ENCODE peak calls at places on chromosomes 1 and 21, in five cellular contexts. One of them, this sample, is unnamed.

GRCh38 chr1:155892801-155893200 is 18.3 kb downstream of the RIT1 start:
- DNase-seq in HCT116: peak
- DNase-seq in stimulated activated CD8-positive, alpha-beta memory T cell treated with anti-CD3 and anti-CD28 coated beads, Interleukin-7, amount 100 ng/mL, for 1 hour: no peak
- DNase-seq in mammary epithelial cell: peak
- DNase-seq in retina: no peak
- DNase-seq in this sample: no peak

GRCh38 chr1:206958154-206958553 is 11.9 kb upstream of the PIGR start:
- DNase-seq in HCT116: no peak
- DNase-seq in stimulated activated CD8-positive, alpha-beta memory T cell treated with anti-CD3 and anti-CD28 coated beads, Interleukin-7, amount 100 ng/mL, for 1 hour: no peak
- DNase-seq in mammary epithelial cell: no peak
- DNase-seq in retina: no peak
- DNase-seq in this sample: no peak

GRCh38 chr1:102595106-102595505 is 513.2 kb downstream of the COL11A1 start:
- DNase-seq in HCT116: no peak
- DNase-seq in stimulated activated CD8-positive, alpha-beta memory T cell treated with anti-CD3 and anti-CD28 coated beads, Interleukin-7, amount 100 ng/mL, for 1 hour: no peak
- DNase-seq in mammary epithelial cell: no peak
- DNase-seq in retina: no peak
- DNase-seq in this sample: no peak

GRCh38 chr1:82086739-82087138 is 286.0 kb downstream of the ADGRL2 start:
- DNase-seq in HCT116: no peak
- DNase-seq in stimulated activated CD8-positive, alpha-beta memory T cell treated with anti-CD3 and anti-CD28 coated beads, Interleukin-7, amount 100 ng/mL, for 1 hour: no peak
- DNase-seq in mammary epithelial cell: peak
- DNase-seq in retina: no peak
- DNase-seq in this sample: no peak

GRCh38 chr1:180080439-180080838 is 74.2 kb upstream of the QSOX1 start:
- DNase-seq in HCT116: peak
- DNase-seq in stimulated activated CD8-positive, alpha-beta memory T cell treated with anti-CD3 and anti-CD28 coated beads, Interleukin-7, amount 100 ng/mL, for 1 hour: no peak
- DNase-seq in mammary epithelial cell: peak
- DNase-seq in retina: no peak
- DNase-seq in this sample: no peak

GRCh38 chr1:223011230-223011856 is 131.7 kb downstream of the TLR5 start:
- DNase-seq in HCT116: no peak
- DNase-seq in stimulated activated CD8-positive, alpha-beta memory T cell treated with anti-CD3 and anti-CD28 coated beads, Interleukin-7, amount 100 ng/mL, for 1 hour: no peak
- DNase-seq in mammary epithelial cell: peak
- DNase-seq in retina: peak
- DNase-seq in this sample: no peak

GRCh38 chr1:84583648-84584047 is 9.4 kb upstream of the CTBS start:
- DNase-seq in HCT116: no peak
- DNase-seq in stimulated activated CD8-positive, alpha-beta memory T cell treated with anti-CD3 and anti-CD28 coated beads, Interleukin-7, amount 100 ng/mL, for 1 hour: no peak
- DNase-seq in mammary epithelial cell: no peak
- DNase-seq in retina: peak
- DNase-seq in this sample: no peak

GRCh38 chr21:42063578-42064521 is 7.3 kb upstream of the UMODL1 start:
- DNase-seq in HCT116: no peak
- DNase-seq in stimulated activated CD8-positive, alpha-beta memory T cell treated with anti-CD3 and anti-CD28 coated beads, Interleukin-7, amount 100 ng/mL, for 1 hour: peak
- DNase-seq in mammary epithelial cell: peak
- DNase-seq in retina: no peak
- DNase-seq in this sample: no peak

GRCh38 chr1:210464519-210465039 is 135.9 kb downstream of the HHAT start:
- DNase-seq in HCT116: no peak
- DNase-seq in stimulated activated CD8-positive, alpha-beta memory T cell treated with anti-CD3 and anti-CD28 coated beads, Interleukin-7, amount 100 ng/mL, for 1 hour: no peak
- DNase-seq in mammary epithelial cell: peak
- DNase-seq in retina: no peak
- DNase-seq in this sample: no peak

GRCh38 chr1:206635983-206636354 is 633 bp downstream of the DYRK3 start:
- DNase-seq in HCT116: no peak
- DNase-seq in stimulated activated CD8-positive, alpha-beta memory T cell treated with anti-CD3 and anti-CD28 coated beads, Interleukin-7, amount 100 ng/mL, for 1 hour: no peak
- DNase-seq in mammary epithelial cell: peak
- DNase-seq in retina: peak
- DNase-seq in this sample: no peak

GRCh38 chr1:201898240-201898894 is 9.7 kb downstream of the SHISA4 start:
- DNase-seq in HCT116: no peak
- DNase-seq in stimulated activated CD8-positive, alpha-beta memory T cell treated with anti-CD3 and anti-CD28 coated beads, Interleukin-7, amount 100 ng/mL, for 1 hour: no peak
- DNase-seq in mammary epithelial cell: no peak
- DNase-seq in retina: no peak
- DNase-seq in this sample: no peak

GRCh38 chr1:26351591-26352337 is 2.2 kb downstream of the CRYBG2 start:
- DNase-seq in HCT116: peak
- DNase-seq in stimulated activated CD8-positive, alpha-beta memory T cell treated with anti-CD3 and anti-CD28 coated beads, Interleukin-7, amount 100 ng/mL, for 1 hour: no peak
- DNase-seq in mammary epithelial cell: peak
- DNase-seq in retina: no peak
- DNase-seq in this sample: no peak

GRCh38 chr1:182054698-182055326 is 6.7 kb downstream of the ZNF648 start:
- DNase-seq in HCT116: peak
- DNase-seq in stimulated activated CD8-positive, alpha-beta memory T cell treated with anti-CD3 and anti-CD28 coated beads, Interleukin-7, amount 100 ng/mL, for 1 hour: peak
- DNase-seq in mammary epithelial cell: peak
- DNase-seq in retina: no peak
- DNase-seq in this sample: no peak

GRCh38 chr1:193115629-193116227 is 6.1 kb upstream of the CDC73 start:
- DNase-seq in HCT116: peak
- DNase-seq in stimulated activated CD8-positive, alpha-beta memory T cell treated with anti-CD3 and anti-CD28 coated beads, Interleukin-7, amount 100 ng/mL, for 1 hour: no peak
- DNase-seq in mammary epithelial cell: peak
- DNase-seq in retina: no peak
- DNase-seq in this sample: no peak

GRCh38 chr1:59432531-59433439 is 135.9 kb downstream of the FGGY start:
- DNase-seq in HCT116: no peak
- DNase-seq in stimulated activated CD8-positive, alpha-beta memory T cell treated with anti-CD3 and anti-CD28 coated beads, Interleukin-7, amount 100 ng/mL, for 1 hour: no peak
- DNase-seq in mammary epithelial cell: no peak
- DNase-seq in retina: no peak
- DNase-seq in this sample: no peak

GRCh38 chr1:84888753-84889152 is 4.3 kb downstream of the LPAR3 start:
- DNase-seq in HCT116: no peak
- DNase-seq in stimulated activated CD8-positive, alpha-beta memory T cell treated with anti-CD3 and anti-CD28 coated beads, Interleukin-7, amount 100 ng/mL, for 1 hour: no peak
- DNase-seq in mammary epithelial cell: no peak
- DNase-seq in retina: no peak
- DNase-seq in this sample: no peak

GRCh38 chr1:219000606-219001005 is 173.1 kb upstream of the LYPLAL1 start:
- DNase-seq in HCT116: no peak
- DNase-seq in stimulated activated CD8-positive, alpha-beta memory T cell treated with anti-CD3 and anti-CD28 coated beads, Interleukin-7, amount 100 ng/mL, for 1 hour: no peak
- DNase-seq in mammary epithelial cell: no peak
- DNase-seq in retina: no peak
- DNase-seq in this sample: no peak

This sample was measured in iPS DF 19.7.